ENCODE peak calls at places on chromosomes 5 and 9, in ten cellular contexts. Q is EL; A is uterus; G is neural crest cell; C is frontal cortex; H is HS-5; K is fibroblast of mammary gland; E is stimulated activated CD8-positive, alpha-beta memory T cell treated with anti-CD3 and anti-CD28 coated beads, Interleukin-2, amount 100 ng/mL, for 48 hours; Z is NCI-H2081; Y is heart left ventricle. D is an unnamed sample.

GRCh38 chr5:42600441-42600840 is 156.2 kb upstream of the CCDC152 start:
- DNase-seq in Q (no peak), A (no peak), G (no peak), C (no peak), H (no peak), K (no peak), E (no peak), Z (no peak), Y (no peak), D (no peak)

GRCh38 chr5:34826347-34826746 is 12.6 kb upstream of the TTC23L start:
- DNase-seq in Q (no peak), A (no peak), G (no peak), C (no peak), H (no peak), K (no peak), E (no peak), Z (no peak), Y (no peak), D (no peak)

GRCh38 chr5:150516011-150516410 is 8.1 kb downstream of the NDST1 start:
- DNase-seq in Q (peak), A (no peak), G (no peak), C (no peak), H (no peak), K (peak), E (no peak), Z (no peak), Y (no peak), D (no peak)

GRCh38 chr9:77903666-77904248 is 127.9 kb downstream of the GNAQ start:
- DNase-seq in Q (peak), A (no peak), G (no peak), C (no peak), H (no peak), K (no peak), E (no peak), Z (no peak), Y (no peak), D (no peak)

GRCh38 chr9:107807183-107807582 is 317.6 kb upstream of the KLF4 start:
- DNase-seq in Q (peak), A (no peak), G (no peak), C (no peak), H (no peak), K (peak), E (no peak), Z (no peak), Y (no peak), D (no peak)

GRCh38 chr5:158461240-158461854 is 602.4 kb upstream of the CLINT1 start:
- DNase-seq in Q (no peak), A (peak), G (no peak), C (no peak), H (no peak), K (no peak), E (no peak), Z (no peak), Y (no peak), D (no peak)

GRCh38 chr5:113673041-113673440 is 159.5 kb downstream of the YTHDC2 start:
- DNase-seq in Q (no peak), A (no peak), G (no peak), C (no peak), H (no peak), K (no peak), E (no peak), Z (no peak), Y (no peak), D (no peak)

GRCh38 chr9:95710449-95710848 is 165.0 kb upstream of the ERCC6L2 start:
- DNase-seq in Q (no peak), A (no peak), G (no peak), C (no peak), H (no peak), K (no peak), E (no peak), Z (no peak), Y (no peak), D (no peak)

GRCh38 chr9:112174223-112174964 is 703 bp downstream of the SUSD1 start:
- DNase-seq in Q (peak), A (peak), G (peak), C (peak), H (peak), K (peak), E (peak), Z (peak), Y (peak), D (peak)

GRCh38 chr9:121350993-121351561 is 19.0 kb downstream of the STOM start:
- DNase-seq in Q (peak), A (peak), G (no peak), C (no peak), H (peak), K (peak), E (no peak), Z (peak), Y (no peak), D (no peak)

GRCh38 chr5:174717826-174718455 is 6.4 kb upstream of the MSX2 start:
- DNase-seq in Q (no peak), A (no peak), G (no peak), C (no peak), H (no peak), K (no peak), E (no peak), Z (no peak), Y (no peak), D (no peak)

GRCh38 chr9:94741856-94742255 is 15.4 kb downstream of the AOPEP start:
- DNase-seq in Q (no peak), A (no peak), G (no peak), C (no peak), H (no peak), K (no peak), E (no peak), Z (no peak), Y (no peak), D (no peak)

GRCh38 chr5:1091632-1092031 is 20.2 kb downstream of the SLC12A7 start:
- DNase-seq in Q (no peak), A (no peak), G (no peak), C (no peak), H (no peak), K (no peak), E (no peak), Z (no peak), Y (no peak), D (no peak)

GRCh38 chr5:159010611-159011497 is 88.9 kb downstream of the EBF1 start:
- DNase-seq in Q (no peak), A (no peak), G (no peak), C (no peak), H (no peak), K (peak), E (no peak), Z (peak), Y (no peak), D (no peak)

GRCh38 chr9:118618091-118618490 is 751.1 kb downstream of the BRINP1 start:
- DNase-seq in Q (no peak), A (no peak), G (no peak), C (no peak), H (no peak), K (peak), E (no peak), Z (no peak), Y (no peak), D (no peak)

GRCh38 chr5:143561248-143561647 is 157.8 kb upstream of the NR3C1 start:
- DNase-seq in Q (no peak), A (no peak), G (no peak), C (no peak), H (no peak), K (no peak), E (no peak), Z (no peak), Y (no peak), D (no peak)

GRCh38 chr5:174735498-174736350 is 11.3 kb downstream of the MSX2 start:
- DNase-seq in Q (no peak), A (no peak), G (no peak), C (no peak), H (no peak), K (no peak), E (no peak), Z (no peak), Y (no peak), D (peak)

GRCh38 chr5:76724871-76725270 is 8.9 kb downstream of the F2R start:
- DNase-seq in Q (peak), A (no peak), G (no peak), C (no peak), H (no peak), K (peak), E (no peak), Z (no peak), Y (no peak), D (no peak)

GRCh38 chr9:98383758-98384157 is 128.3 kb upstream of the TBC1D2 start:
- DNase-seq in Q (no peak), A (no peak), G (no peak), C (no peak), H (no peak), K (peak), E (no peak), Z (no peak), Y (no peak), D (no peak)